ENCODE peak calls at places on chromosomes 5 and 9, in eight cellular contexts. F is AG10803; B is CD8-positive, alpha-beta T cell; S is cardiac muscle cell; M is foreskin fibroblast; X is SK-N-SH; Q is osteoblast; U is sigmoid colon. C is an unnamed sample.

GRCh38 chr9:129803679-129804065 is 688 bp downstream of the TOR1B start:
- DNase-seq in X (no peak), U (no peak), M (no peak), S (no peak), B (no peak), F (no peak), Q (peak), C (no peak)

GRCh38 chr5:150508021-150508640 is at the start of gene NDST1:
- DNase-seq in M (no peak), B (no peak), S (no peak), F (no peak), X (no peak), U (no peak), Q (no peak), C (no peak)

GRCh38 chr5:81313686-81314085 is 12.3 kb downstream of the ZCCHC9 start:
- DNase-seq in M (peak), F (peak), S (no peak), B (no peak), Q (no peak), U (no peak), X (no peak), C (no peak)

GRCh38 chr5:157961176-157961575 is 102.2 kb upstream of the CLINT1 start:
- DNase-seq in X (peak), Q (no peak), U (no peak), F (no peak), B (no peak), S (no peak), M (no peak), C (no peak)

GRCh38 chr9:96080364-96080763 is 204.9 kb downstream of the ERCC6L2 start:
- DNase-seq in M (no peak), B (no peak), U (peak), S (peak), X (no peak), Q (no peak), F (no peak), C (no peak)

GRCh38 chr9:131394464-131395026 is 659 bp downstream of the PRRC2B start:
- DNase-seq in M (peak), X (peak), S (peak), U (peak), F (peak), B (peak), Q (peak), C (no peak)

GRCh38 chr9:109383356-109383755 is 62.5 kb upstream of the EPB41L4B start:
- DNase-seq in B (no peak), F (no peak), Q (no peak), S (no peak), M (no peak), X (no peak), U (no peak), C (no peak)

GRCh38 chr5:34597034-34597433 is 59.1 kb upstream of the RAI14 start:
- DNase-seq in B (no peak), Q (no peak), X (no peak), S (peak), M (peak), U (no peak), F (peak), C (no peak)

GRCh38 chr9:121561385-121562222 is 62.0 kb upstream of the GGTA1 start:
- DNase-seq in S (no peak), M (no peak), X (peak), Q (peak), U (no peak), F (no peak), B (no peak), C (no peak)

GRCh38 chr9:137300607-137301085 is 1.4 kb downstream of the NRARP start:
- DNase-seq in S (no peak), X (peak), F (no peak), B (no peak), M (no peak), U (no peak), Q (no peak), C (no peak)

GRCh38 chr9:109258619-109259321 is 62.1 kb downstream of the EPB41L4B start:
- DNase-seq in S (no peak), X (peak), M (no peak), U (no peak), B (no peak), Q (no peak), F (no peak), C (no peak)

GRCh38 chr5:173887610-173888472 is at the start of gene CPEB4:
- DNase-seq in F (peak), S (peak), Q (peak), M (peak), B (peak), U (peak), X (peak), C (peak)

GRCh38 chr9:35627575-35627974 is 9.4 kb upstream of the CD72 start:
- DNase-seq in X (no peak), B (no peak), M (no peak), S (peak), F (no peak), Q (no peak), U (no peak), C (no peak)

DNA sequence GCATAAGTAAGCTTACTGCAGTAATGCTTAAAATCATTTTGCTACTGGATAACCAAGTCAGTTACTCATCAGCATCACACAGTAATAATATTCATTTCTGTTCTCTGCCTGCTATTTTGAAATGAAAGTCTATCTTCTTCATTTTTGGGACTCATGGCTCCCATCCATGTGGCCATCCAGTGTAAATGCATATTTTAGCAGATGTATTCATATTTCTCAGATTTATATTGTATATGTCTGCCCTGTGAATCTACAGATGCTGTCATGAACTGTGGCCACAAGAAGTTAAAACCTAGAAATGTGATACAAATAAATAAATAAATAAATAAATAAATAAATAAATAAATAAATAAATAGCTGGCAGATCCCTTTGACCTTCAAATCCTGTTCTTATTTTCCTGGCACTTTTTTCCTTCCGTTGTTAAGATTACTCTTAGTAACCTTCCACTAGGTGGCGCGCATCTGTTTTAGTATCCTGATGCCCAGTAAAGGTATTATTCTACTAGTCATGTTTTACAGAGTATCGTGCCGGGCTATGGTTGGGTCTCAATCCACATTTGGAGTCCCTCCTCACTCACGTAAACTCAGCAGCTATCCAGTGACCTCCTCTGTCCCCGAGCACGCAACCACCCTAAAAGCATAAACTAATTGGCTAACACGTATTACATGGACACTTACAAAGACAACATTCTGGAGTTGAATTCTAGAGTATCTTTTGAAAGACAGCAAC is 79.2 kb upstream of the IL7R start:
- DNase-seq in S (peak), Q (peak), U (peak), M (peak), F (peak), B (peak), X (peak), C (peak)
- TF ChIP-seq CTCF in S (peak), Q (peak), U (no peak), M (peak), F (peak), B (peak), X (peak), C (peak)

GRCh38 chr5:129361441-129362025 is 98.6 kb upstream of the ADAMTS19 start:
- DNase-seq in U (no peak), F (no peak), B (no peak), S (peak), X (no peak), Q (no peak), M (peak), C (no peak)
- TF ChIP-seq CTCF in U (no peak), F (no peak), B (no peak), S (peak), X (peak), Q (peak), M (peak), C (peak)

GRCh38 chr5:171336486-171337206 is 27.6 kb downstream of the TLX3 start:
- DNase-seq in X (no peak), F (peak), M (peak), B (no peak), Q (peak), U (no peak), S (peak), C (peak)
- TF ChIP-seq CTCF in X (no peak), F (peak), M (peak), B (no peak), Q (peak), U (peak), S (peak), C (peak)

DNA sequence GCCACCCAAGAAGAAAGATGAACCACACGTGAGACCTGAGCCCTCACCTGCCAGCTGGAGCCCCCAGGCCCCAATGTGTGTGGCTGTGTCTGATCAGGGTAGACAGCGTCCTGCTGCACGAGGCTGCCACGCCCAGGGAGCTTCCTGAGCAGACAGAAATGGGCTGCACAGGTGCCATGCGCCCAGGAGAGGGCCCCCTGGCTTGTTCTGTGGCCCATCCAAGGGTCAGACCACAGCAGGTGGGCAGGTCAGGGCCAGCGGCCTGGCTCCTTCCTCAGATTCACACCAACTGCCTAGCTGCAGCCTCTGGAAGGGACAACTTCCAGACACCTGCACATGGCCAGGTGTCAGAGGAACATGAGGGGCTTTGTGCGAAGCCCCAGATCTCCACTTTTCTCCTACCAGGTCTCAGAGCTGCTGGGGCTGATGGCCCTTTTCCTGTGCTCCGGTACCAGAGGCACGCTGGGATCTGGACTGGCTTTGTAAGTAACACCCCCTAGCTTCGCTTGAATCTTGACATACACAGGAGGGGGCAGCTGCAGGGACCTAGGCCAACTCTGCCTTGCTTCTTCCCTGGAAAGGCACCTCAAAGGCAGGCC is 10.8 kb downstream of the SARDH start:
- DNase-seq in M (no peak), F (no peak), Q (peak), B (no peak), S (no peak), X (peak), U (peak), C (no peak)
- TF ChIP-seq CTCF in M (no peak), F (no peak), Q (no peak), B (no peak), S (no peak), X (peak), U (no peak), C (no peak)